ENCODE peak calls at places on chromosome 6, in five cellular contexts. D is breast epithelium; T is uterus; F is CD8-positive, alpha-beta T cell; O is SJSA1. Z is an unnamed sample. For H3K4me1, the result is how much of the 10 kb centered on the place peaks cover.

GRCh38 chr6:71181565-71181964 is 107.0 kb upstream of the OGFRL1 start:
- DNase-seq in T (no peak), D (no peak), O (peak), F (no peak), Z (peak)

GRCh38 chr6:15544321-15544900 is 118.4 kb downstream of the DTNBP1 start:
- DNase-seq in O (no peak), D (no peak), F (no peak), T (no peak), Z (no peak)

GRCh38 chr6:13190391-13190790 is 137.9 kb downstream of the TBC1D7 start:
- DNase-seq in D (no peak), O (no peak), T (no peak), F (no peak), Z (no peak)

GRCh38 chr6:108260126-108260808 is 573 bp downstream of the SNX3 start:
- DNase-seq in O (no peak), F (peak), D (no peak), T (no peak), Z (no peak)

GRCh38 chr6:104855507-104855906 is 4.2 kb downstream of the HACE1 start:
- DNase-seq in O (no peak), F (no peak), T (no peak), D (no peak), Z (no peak)

GRCh38 chr6:112571486-112571885 is 224.4 kb downstream of the RFPL4B start:
- DNase-seq in O (no peak), F (no peak), T (no peak), D (no peak), Z (no peak)

GRCh38 chr6:33199687-33200233 is 705 bp downstream of the RXRB start:
- DNase-seq in O (no peak), T (no peak), F (peak), D (no peak), Z (no peak)

GRCh38 chr6:22250486-22250885 is 46.4 kb downstream of the PRL start:
- DNase-seq in T (no peak), D (no peak), F (no peak), O (no peak), Z (peak)

GRCh38 chr6:31125586-31126363 is 5.5 kb upstream of the CDSN start:
- DNase-seq in O (peak), T (no peak), D (no peak), F (no peak), Z (no peak)

GRCh38 chr6:157076427-157076774 is 246.9 kb downstream of the TMEM242 start:
- DNase-seq in O (no peak), T (no peak), D (no peak), F (no peak), Z (no peak)

DNA sequence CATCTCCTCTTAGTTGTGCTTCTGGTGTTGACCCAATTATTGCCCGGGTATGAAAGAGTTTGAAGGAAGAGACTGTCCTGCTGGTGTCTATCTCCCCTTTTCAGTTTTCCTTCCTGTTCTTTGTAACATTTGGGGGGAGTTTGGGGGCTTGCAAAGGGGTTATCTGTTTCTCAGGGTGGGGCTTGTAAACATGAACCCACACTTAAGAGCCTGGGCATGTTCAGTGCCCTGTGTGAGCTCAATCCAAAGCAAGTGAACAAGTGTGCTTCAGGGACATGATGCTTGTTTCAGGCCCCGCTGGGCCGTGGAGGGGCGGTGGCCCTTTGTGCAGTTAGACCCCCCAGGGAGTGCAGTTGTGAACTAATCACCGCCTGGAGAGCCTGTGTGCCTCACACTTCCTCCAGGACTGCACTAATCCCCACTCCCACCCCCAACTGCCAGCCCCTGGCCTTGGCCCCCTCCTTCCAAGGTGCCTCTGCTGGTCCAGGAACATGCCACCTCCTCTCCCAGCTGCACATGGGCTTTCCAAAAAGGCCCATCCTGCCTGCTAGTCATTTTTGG is 58.1 kb downstream of the RREB1 start:
- DNase-seq in D (no peak), T (no peak), F (no peak), O (peak), Z (no peak)
- H3K27ac ChIP-seq in D (peak), T (no peak), F (no peak), O (peak), Z (no peak)

GRCh38 chr6:158852312-158853071 is 33.3 kb upstream of the EZR start:
- DNase-seq in F (peak), T (no peak), O (no peak), D (no peak), Z (no peak)
- H3K4me1 ChIP-seq in F (half or more), T (under half), O (half or more), D (under half), Z (under half)

GRCh38 chr6:98835149-98836024 is 1.0 kb downstream of the POU3F2 start:
- DNase-seq in O (no peak), D (no peak), F (no peak), T (no peak), Z (no peak)
- H3K4me3 ChIP-seq in O (peak), D (peak), F (no peak), T (no peak), Z (peak)

GRCh38 chr6:42788671-42789070 is 6.8 kb downstream of the BICRAL start:
- DNase-seq in T (no peak), F (no peak), D (no peak), O (no peak), Z (no peak)
- H3K27ac ChIP-seq in T (peak), F (no peak), D (peak), O (no peak), Z (no peak)